ENCODE peak calls at places on chromosome 2, in nine cellular contexts. One of them, this sample, is unnamed.

GRCh38 chr2:147441140-147441539 is 403.7 kb upstream of the ACVR2A start:
- DNase-seq in fibroblast of the aortic adventitia: no peak
- DNase-seq in NCI-H2029: peak; percentile 6
- DNase-seq in AG09319: no peak
- DNase-seq in stimulated activated naive CD8-positive, alpha-beta T cell treated with anti-CD3 and anti-CD28 coated beads, Interleukin-15, amount 100 ng/mL, for 72 hours: no peak
- DNase-seq in SK-N-SH: no peak
- DNase-seq in adrenal gland: no peak
- DNase-seq in nucleus accumbens: no peak
- DNase-seq in H1: no peak
- DNase-seq in this sample: no peak

GRCh38 chr2:3482363-3482821 is 36.9 kb downstream of the ADI1 start:
- DNase-seq in fibroblast of the aortic adventitia: no peak
- DNase-seq in NCI-H2029: no peak
- DNase-seq in AG09319: no peak
- DNase-seq in stimulated activated naive CD8-positive, alpha-beta T cell treated with anti-CD3 and anti-CD28 coated beads, Interleukin-15, amount 100 ng/mL, for 72 hours: no peak
- DNase-seq in SK-N-SH: no peak
- DNase-seq in adrenal gland: no peak
- DNase-seq in nucleus accumbens: no peak
- DNase-seq in H1: no peak
- DNase-seq in this sample: no peak

GRCh38 chr2:67209107-67209506 is 188.0 kb upstream of the ETAA1 start:
- DNase-seq in fibroblast of the aortic adventitia: no peak
- DNase-seq in NCI-H2029: no peak
- DNase-seq in AG09319: no peak
- DNase-seq in stimulated activated naive CD8-positive, alpha-beta T cell treated with anti-CD3 and anti-CD28 coated beads, Interleukin-15, amount 100 ng/mL, for 72 hours: no peak
- DNase-seq in SK-N-SH: no peak
- DNase-seq in adrenal gland: no peak
- DNase-seq in nucleus accumbens: no peak
- DNase-seq in H1: no peak
- DNase-seq in this sample: no peak

GRCh38 chr2:238182362-238182761 is 21.1 kb downstream of the ILKAP start:
- DNase-seq in fibroblast of the aortic adventitia: no peak
- DNase-seq in NCI-H2029: no peak
- DNase-seq in AG09319: no peak
- DNase-seq in stimulated activated naive CD8-positive, alpha-beta T cell treated with anti-CD3 and anti-CD28 coated beads, Interleukin-15, amount 100 ng/mL, for 72 hours: no peak
- DNase-seq in SK-N-SH: no peak
- DNase-seq in adrenal gland: no peak
- DNase-seq in nucleus accumbens: no peak
- DNase-seq in H1: no peak
- DNase-seq in this sample: no peak

GRCh38 chr2:16165518-16166326 is 225.4 kb downstream of the MYCN start:
- DNase-seq in fibroblast of the aortic adventitia: no peak
- DNase-seq in NCI-H2029: no peak
- DNase-seq in AG09319: no peak
- DNase-seq in stimulated activated naive CD8-positive, alpha-beta T cell treated with anti-CD3 and anti-CD28 coated beads, Interleukin-15, amount 100 ng/mL, for 72 hours: no peak
- DNase-seq in SK-N-SH: no peak
- DNase-seq in adrenal gland: no peak
- DNase-seq in nucleus accumbens: no peak
- DNase-seq in H1: no peak
- DNase-seq in this sample: no peak

GRCh38 chr2:8849322-8849721 is 11.9 kb upstream of the KIDINS220 start:
- DNase-seq in fibroblast of the aortic adventitia: peak; percentile 76
- DNase-seq in NCI-H2029: no peak
- DNase-seq in AG09319: no peak
- DNase-seq in stimulated activated naive CD8-positive, alpha-beta T cell treated with anti-CD3 and anti-CD28 coated beads, Interleukin-15, amount 100 ng/mL, for 72 hours: no peak
- DNase-seq in SK-N-SH: no peak
- DNase-seq in adrenal gland: no peak
- DNase-seq in nucleus accumbens: no peak
- DNase-seq in H1: no peak
- DNase-seq in this sample: no peak

GRCh38 chr2:47041065-47041464 is 114.0 kb downstream of the STPG4 start:
- DNase-seq in fibroblast of the aortic adventitia: peak; percentile 37
- DNase-seq in NCI-H2029: no peak
- DNase-seq in AG09319: no peak
- DNase-seq in stimulated activated naive CD8-positive, alpha-beta T cell treated with anti-CD3 and anti-CD28 coated beads, Interleukin-15, amount 100 ng/mL, for 72 hours: no peak
- DNase-seq in SK-N-SH: peak; percentile 71
- DNase-seq in adrenal gland: no peak
- DNase-seq in nucleus accumbens: no peak
- DNase-seq in H1: no peak
- DNase-seq in this sample: no peak

GRCh38 chr2:105604938-105605337 is 139.8 kb upstream of the NCK2 start:
- DNase-seq in fibroblast of the aortic adventitia: peak; percentile 53
- DNase-seq in NCI-H2029: no peak
- DNase-seq in AG09319: no peak
- DNase-seq in stimulated activated naive CD8-positive, alpha-beta T cell treated with anti-CD3 and anti-CD28 coated beads, Interleukin-15, amount 100 ng/mL, for 72 hours: no peak
- DNase-seq in SK-N-SH: no peak
- DNase-seq in adrenal gland: peak; percentile 62
- DNase-seq in nucleus accumbens: peak; percentile 13
- DNase-seq in H1: no peak
- DNase-seq in this sample: no peak

GRCh38 chr2:233365861-233366520 is 11.7 kb downstream of the DGKD start:
- DNase-seq in fibroblast of the aortic adventitia: no peak
- DNase-seq in NCI-H2029: no peak
- DNase-seq in AG09319: no peak
- DNase-seq in stimulated activated naive CD8-positive, alpha-beta T cell treated with anti-CD3 and anti-CD28 coated beads, Interleukin-15, amount 100 ng/mL, for 72 hours: no peak
- DNase-seq in SK-N-SH: no peak
- DNase-seq in adrenal gland: no peak
- DNase-seq in nucleus accumbens: no peak
- DNase-seq in H1: no peak
- DNase-seq in this sample: no peak

GRCh38 chr2:191688934-191689695 is 11.2 kb downstream of the NABP1 start:
- DNase-seq in fibroblast of the aortic adventitia: peak; percentile 94
- DNase-seq in NCI-H2029: no peak
- DNase-seq in AG09319: peak; percentile 86
- DNase-seq in stimulated activated naive CD8-positive, alpha-beta T cell treated with anti-CD3 and anti-CD28 coated beads, Interleukin-15, amount 100 ng/mL, for 72 hours: no peak
- DNase-seq in SK-N-SH: no peak
- DNase-seq in adrenal gland: no peak
- DNase-seq in nucleus accumbens: no peak
- DNase-seq in H1: no peak
- DNase-seq in this sample: no peak

GRCh38 chr2:27198627-27199026 is 13.2 kb upstream of the ATRAID start:
- DNase-seq in fibroblast of the aortic adventitia: no peak
- DNase-seq in NCI-H2029: no peak
- DNase-seq in AG09319: no peak
- DNase-seq in stimulated activated naive CD8-positive, alpha-beta T cell treated with anti-CD3 and anti-CD28 coated beads, Interleukin-15, amount 100 ng/mL, for 72 hours: no peak
- DNase-seq in SK-N-SH: no peak
- DNase-seq in adrenal gland: no peak
- DNase-seq in nucleus accumbens: no peak
- DNase-seq in H1: no peak
- DNase-seq in this sample: no peak

GRCh38 chr2:7620255-7620654 is 703.0 kb downstream of the RNF144A start:
- DNase-seq in fibroblast of the aortic adventitia: no peak
- DNase-seq in NCI-H2029: no peak
- DNase-seq in AG09319: no peak
- DNase-seq in stimulated activated naive CD8-positive, alpha-beta T cell treated with anti-CD3 and anti-CD28 coated beads, Interleukin-15, amount 100 ng/mL, for 72 hours: no peak
- DNase-seq in SK-N-SH: no peak
- DNase-seq in adrenal gland: no peak
- DNase-seq in nucleus accumbens: no peak
- DNase-seq in H1: no peak
- DNase-seq in this sample: no peak

GRCh38 chr2:152335851-152336102 is 803 bp downstream of the FMNL2 start:
- DNase-seq in fibroblast of the aortic adventitia: no peak
- DNase-seq in NCI-H2029: no peak
- DNase-seq in AG09319: no peak
- DNase-seq in stimulated activated naive CD8-positive, alpha-beta T cell treated with anti-CD3 and anti-CD28 coated beads, Interleukin-15, amount 100 ng/mL, for 72 hours: no peak
- DNase-seq in SK-N-SH: peak; percentile 77
- DNase-seq in adrenal gland: no peak
- DNase-seq in nucleus accumbens: no peak
- DNase-seq in H1: no peak
- DNase-seq in this sample: no peak

GRCh38 chr2:51219468-51219867 is 187.5 kb upstream of the NRXN1 start:
- DNase-seq in fibroblast of the aortic adventitia: peak; percentile 68
- DNase-seq in NCI-H2029: no peak
- DNase-seq in AG09319: no peak
- DNase-seq in stimulated activated naive CD8-positive, alpha-beta T cell treated with anti-CD3 and anti-CD28 coated beads, Interleukin-15, amount 100 ng/mL, for 72 hours: no peak
- DNase-seq in SK-N-SH: no peak
- DNase-seq in adrenal gland: no peak
- DNase-seq in nucleus accumbens: no peak
- DNase-seq in H1: no peak
- DNase-seq in this sample: no peak

GRCh38 chr2:15432642-15433261 is 128.4 kb downstream of the NBAS start:
- DNase-seq in fibroblast of the aortic adventitia: no peak
- DNase-seq in NCI-H2029: no peak
- DNase-seq in AG09319: no peak
- DNase-seq in stimulated activated naive CD8-positive, alpha-beta T cell treated with anti-CD3 and anti-CD28 coated beads, Interleukin-15, amount 100 ng/mL, for 72 hours: no peak
- DNase-seq in SK-N-SH: no peak
- DNase-seq in adrenal gland: no peak
- DNase-seq in nucleus accumbens: no peak
- DNase-seq in H1: no peak
- DNase-seq in this sample: no peak

GRCh38 chr2:164504253-164504652 is 117.0 kb downstream of the GRB14 start:
- DNase-seq in fibroblast of the aortic adventitia: no peak
- DNase-seq in NCI-H2029: no peak
- DNase-seq in AG09319: no peak
- DNase-seq in stimulated activated naive CD8-positive, alpha-beta T cell treated with anti-CD3 and anti-CD28 coated beads, Interleukin-15, amount 100 ng/mL, for 72 hours: no peak
- DNase-seq in SK-N-SH: no peak
- DNase-seq in adrenal gland: no peak
- DNase-seq in nucleus accumbens: no peak
- DNase-seq in H1: no peak
- DNase-seq in this sample: no peak

GRCh38 chr2:161418715-161419337 is 2.7 kb downstream of the TBR1 start:
- DNase-seq in fibroblast of the aortic adventitia: no peak
- DNase-seq in NCI-H2029: no peak
- DNase-seq in AG09319: no peak
- DNase-seq in stimulated activated naive CD8-positive, alpha-beta T cell treated with anti-CD3 and anti-CD28 coated beads, Interleukin-15, amount 100 ng/mL, for 72 hours: peak; percentile 13
- DNase-seq in SK-N-SH: peak; percentile 77
- DNase-seq in adrenal gland: no peak
- DNase-seq in nucleus accumbens: no peak
- DNase-seq in H1: no peak
- DNase-seq in this sample: no peak

GRCh38 chr2:6744037-6744436 is 121.7 kb downstream of the CMPK2 start:
- DNase-seq in fibroblast of the aortic adventitia: no peak
- DNase-seq in NCI-H2029: no peak
- DNase-seq in AG09319: no peak
- DNase-seq in stimulated activated naive CD8-positive, alpha-beta T cell treated with anti-CD3 and anti-CD28 coated beads, Interleukin-15, amount 100 ng/mL, for 72 hours: no peak
- DNase-seq in SK-N-SH: no peak
- DNase-seq in adrenal gland: no peak
- DNase-seq in nucleus accumbens: no peak
- DNase-seq in H1: no peak
- DNase-seq in this sample: no peak

GRCh38 chr2:211514049-211514448 is 957.6 kb downstream of the CPS1 start:
- DNase-seq in fibroblast of the aortic adventitia: no peak
- DNase-seq in NCI-H2029: no peak
- DNase-seq in AG09319: no peak
- DNase-seq in stimulated activated naive CD8-positive, alpha-beta T cell treated with anti-CD3 and anti-CD28 coated beads, Interleukin-15, amount 100 ng/mL, for 72 hours: no peak
- DNase-seq in SK-N-SH: no peak
- DNase-seq in adrenal gland: no peak
- DNase-seq in nucleus accumbens: no peak
- DNase-seq in H1: no peak
- DNase-seq in this sample: no peak

GRCh38 chr2:13009027-13009426 is 292.3 kb downstream of the TRIB2 start:
- DNase-seq in fibroblast of the aortic adventitia: peak; percentile 26
- DNase-seq in NCI-H2029: no peak
- DNase-seq in AG09319: no peak
- DNase-seq in stimulated activated naive CD8-positive, alpha-beta T cell treated with anti-CD3 and anti-CD28 coated beads, Interleukin-15, amount 100 ng/mL, for 72 hours: no peak
- DNase-seq in SK-N-SH: no peak
- DNase-seq in adrenal gland: no peak
- DNase-seq in nucleus accumbens: no peak
- DNase-seq in H1: no peak
- DNase-seq in this sample: no peak

GRCh38 chr2:229164545-229165249 is 106.4 kb downstream of the PID1 start:
- DNase-seq in fibroblast of the aortic adventitia: peak; percentile 24
- DNase-seq in NCI-H2029: no peak
- DNase-seq in AG09319: no peak
- DNase-seq in stimulated activated naive CD8-positive, alpha-beta T cell treated with anti-CD3 and anti-CD28 coated beads, Interleukin-15, amount 100 ng/mL, for 72 hours: no peak
- DNase-seq in SK-N-SH: no peak
- DNase-seq in adrenal gland: peak; percentile 34
- DNase-seq in nucleus accumbens: no peak
- DNase-seq in H1: no peak
- DNase-seq in this sample: no peak

GRCh38 chr2:45009928-45010705 is 865 bp upstream of the SIX2 start:
- DNase-seq in fibroblast of the aortic adventitia: peak; percentile 92
- DNase-seq in NCI-H2029: peak; percentile 2
- DNase-seq in AG09319: peak; percentile 78
- DNase-seq in stimulated activated naive CD8-positive, alpha-beta T cell treated with anti-CD3 and anti-CD28 coated beads, Interleukin-15, amount 100 ng/mL, for 72 hours: no peak
- DNase-seq in SK-N-SH: peak; percentile 85
- DNase-seq in adrenal gland: peak; percentile 58
- DNase-seq in nucleus accumbens: no peak
- DNase-seq in H1: no peak
- DNase-seq in this sample: no peak

GRCh38 chr2:157107877-157108276 is 149.6 kb upstream of the GALNT5 start:
- DNase-seq in fibroblast of the aortic adventitia: peak; percentile 9
- DNase-seq in NCI-H2029: peak; percentile 88
- DNase-seq in AG09319: no peak
- DNase-seq in stimulated activated naive CD8-positive, alpha-beta T cell treated with anti-CD3 and anti-CD28 coated beads, Interleukin-15, amount 100 ng/mL, for 72 hours: no peak
- DNase-seq in SK-N-SH: no peak
- DNase-seq in adrenal gland: no peak
- DNase-seq in nucleus accumbens: no peak
- DNase-seq in H1: no peak
- DNase-seq in this sample: no peak

GRCh38 chr2:240400319-240401161 is 34.9 kb upstream of the GPC1 start:
- DNase-seq in fibroblast of the aortic adventitia: no peak
- DNase-seq in NCI-H2029: no peak
- DNase-seq in AG09319: no peak
- DNase-seq in stimulated activated naive CD8-positive, alpha-beta T cell treated with anti-CD3 and anti-CD28 coated beads, Interleukin-15, amount 100 ng/mL, for 72 hours: no peak
- DNase-seq in SK-N-SH: no peak
- DNase-seq in adrenal gland: peak; percentile 2
- DNase-seq in nucleus accumbens: no peak
- DNase-seq in H1: no peak
- DNase-seq in this sample: no peak

GRCh38 chr2:43942001-43942400 is 53.8 kb downstream of the LRPPRC start:
- DNase-seq in fibroblast of the aortic adventitia: peak; percentile 12
- DNase-seq in NCI-H2029: no peak
- DNase-seq in AG09319: no peak
- DNase-seq in stimulated activated naive CD8-positive, alpha-beta T cell treated with anti-CD3 and anti-CD28 coated beads, Interleukin-15, amount 100 ng/mL, for 72 hours: no peak
- DNase-seq in SK-N-SH: no peak
- DNase-seq in adrenal gland: no peak
- DNase-seq in nucleus accumbens: no peak
- DNase-seq in H1: no peak
- DNase-seq in this sample: no peak

GRCh38 chr2:223416826-223417610 is 185.1 kb downstream of the SCG2 start:
- DNase-seq in fibroblast of the aortic adventitia: peak; percentile 64
- DNase-seq in NCI-H2029: no peak
- DNase-seq in AG09319: no peak
- DNase-seq in stimulated activated naive CD8-positive, alpha-beta T cell treated with anti-CD3 and anti-CD28 coated beads, Interleukin-15, amount 100 ng/mL, for 72 hours: no peak
- DNase-seq in SK-N-SH: no peak
- DNase-seq in adrenal gland: no peak
- DNase-seq in nucleus accumbens: no peak
- DNase-seq in H1: no peak
- DNase-seq in this sample: no peak

GRCh38 chr2:13001408-13001807 is 284.7 kb downstream of the TRIB2 start:
- DNase-seq in fibroblast of the aortic adventitia: no peak
- DNase-seq in NCI-H2029: no peak
- DNase-seq in AG09319: no peak
- DNase-seq in stimulated activated naive CD8-positive, alpha-beta T cell treated with anti-CD3 and anti-CD28 coated beads, Interleukin-15, amount 100 ng/mL, for 72 hours: no peak
- DNase-seq in SK-N-SH: no peak
- DNase-seq in adrenal gland: no peak
- DNase-seq in nucleus accumbens: no peak
- DNase-seq in H1: no peak
- DNase-seq in this sample: no peak

This sample was measured in T-helper 22 cell.